ENCODE peak calls at places on chromosome 7, in eight cellular contexts. E, B, Q, Z, A, S, P and U are unnamed samples.

GRCh38 chr7:140031364-140031763 is 31.4 kb downstream of the PARP12 start:
- DNase-seq in S (no peak), E (no peak), A (no peak), P (no peak), Z (no peak), B (no peak), Q (no peak), U (peak)

GRCh38 chr7:38628630-38629385 is 2.4 kb downstream of the AMPH start:
- DNase-seq in Z (no peak), S (no peak), A (no peak), E (peak), B (no peak), Q (peak), P (no peak), U (peak)

GRCh38 chr7:66150471-66150870 is 35.8 kb downstream of the CRCP start:
- DNase-seq in E (no peak), S (no peak), B (peak), Z (no peak), P (no peak), A (peak), Q (peak), U (peak)

GRCh38 chr7:96723622-96724021 is 14.0 kb upstream of the SEM1 start:
- DNase-seq in Q (no peak), Z (no peak), S (no peak), P (no peak), E (no peak), B (no peak), A (no peak), U (peak)

GRCh38 chr7:4854916-4855315 is 6.9 kb downstream of the PAPOLB start:
- DNase-seq in Q (peak), E (no peak), A (no peak), S (no peak), Z (no peak), B (no peak), P (no peak), U (peak)

GRCh38 chr7:57423768-57424167 is 26.2 kb upstream of the ZNF716 start:
- DNase-seq in Z (no peak), A (no peak), S (no peak), P (no peak), Q (no peak), E (no peak), B (peak), U (no peak)

GRCh38 chr7:99395616-99396327 is 12.6 kb downstream of the PDAP1 start:
- DNase-seq in E (no peak), Q (no peak), B (no peak), S (no peak), Z (no peak), P (no peak), A (no peak), U (no peak)

GRCh38 chr7:31917256-31917655 is 153.0 kb downstream of the PDE1C start:
- DNase-seq in P (no peak), S (no peak), Q (no peak), Z (no peak), B (no peak), E (no peak), A (no peak), U (no peak)

GRCh38 chr7:151699920-151700319 is 177.0 kb downstream of the PRKAG2 start:
- DNase-seq in P (no peak), E (no peak), A (no peak), Z (no peak), S (no peak), B (peak), Q (no peak), U (no peak)

GRCh38 chr7:140004672-140005071 is 58.1 kb downstream of the PARP12 start:
- DNase-seq in E (no peak), Z (no peak), A (no peak), S (no peak), Q (no peak), B (no peak), P (no peak), U (no peak)

GRCh38 chr7:100437150-100438100 is 1.1 kb upstream of the PPP1R35 start:
- DNase-seq in P (no peak), Q (no peak), Z (no peak), S (no peak), B (no peak), A (no peak), E (no peak), U (no peak)

GRCh38 chr7:90119178-90119971 is 34.9 kb upstream of the STEAP1 start:
- DNase-seq in E (no peak), Q (peak), P (peak), A (peak), B (no peak), S (peak), Z (no peak), U (peak)

GRCh38 chr7:82234457-82235049 is 209.0 kb downstream of the CACNA2D1 start:
- DNase-seq in Z (peak), E (no peak), A (no peak), P (no peak), B (peak), Q (peak), S (peak), U (peak)

GRCh38 chr7:149655784-149656183 is 117.6 kb downstream of the ZNF467 start:
- DNase-seq in Q (no peak), E (no peak), Z (no peak), A (no peak), S (no peak), B (no peak), P (no peak), U (no peak)

GRCh38 chr7:130998993-130999602 is 265.1 kb upstream of the KLF14 start:
- DNase-seq in B (no peak), S (no peak), A (no peak), Q (peak), E (no peak), Z (no peak), P (no peak), U (no peak)

GRCh38 chr7:1693991-1694524 is 24.0 kb downstream of the ELFN1 start:
- DNase-seq in A (peak), Z (no peak), B (peak), P (peak), S (peak), E (no peak), Q (peak), U (peak)

GRCh38 chr7:132243463-132243862 is 332.8 kb downstream of the PLXNA4 start:
- DNase-seq in S (no peak), Q (peak), B (no peak), A (no peak), E (peak), P (no peak), Z (no peak), U (peak)

GRCh38 chr7:101923276-101923985 is 106.0 kb downstream of the CUX1 start:
- DNase-seq in Q (no peak), Z (no peak), E (no peak), A (no peak), B (no peak), P (no peak), S (no peak), U (peak)

GRCh38 chr7:75531359-75531821 is 39.3 kb downstream of the SPDYE5 start:
- DNase-seq in P (no peak), Q (no peak), B (peak), A (peak), Z (no peak), E (no peak), S (no peak), U (no peak)

GRCh38 chr7:105298439-105298894 is 90.3 kb downstream of the SRPK2 start:
- DNase-seq in B (no peak), E (no peak), S (no peak), Q (no peak), Z (no peak), P (no peak), A (no peak), U (no peak)

GRCh38 chr7:43905954-43906326 is 456 bp downstream of the URGCP start:
- DNase-seq in Z (no peak), A (peak), S (peak), Q (peak), E (no peak), P (peak), B (peak), U (peak)

GRCh38 chr7:27122075-27122910 is 8.3 kb downstream of the HOXA4 start:
- DNase-seq in Z (no peak), Q (peak), P (peak), E (no peak), S (peak), B (no peak), A (peak), U (no peak)

GRCh38 chr7:80896856-80897598 is 21.8 kb downstream of the SEMA3C start:
- DNase-seq in Q (no peak), A (no peak), E (no peak), Z (no peak), B (no peak), P (no peak), S (no peak), U (peak)

GRCh38 chr7:149828357-149829309 is 9.5 kb upstream of the ZNF862 start:
- DNase-seq in A (no peak), S (no peak), B (no peak), E (no peak), Z (no peak), P (no peak), Q (no peak), U (no peak)

GRCh38 chr7:149289856-149290255 is 27.9 kb downstream of the ZNF783 start:
- DNase-seq in Q (no peak), Z (no peak), B (no peak), P (no peak), E (no peak), A (no peak), S (no peak), U (no peak)

GRCh38 chr7:50953820-50954219 is 171.1 kb upstream of the GRB10 start:
- DNase-seq in S (peak), Q (peak), B (peak), E (no peak), P (no peak), A (no peak), Z (no peak), U (no peak)

GRCh38 chr7:5774136-5774535 is 7.3 kb downstream of the RNF216 start:
- DNase-seq in P (no peak), S (no peak), Q (no peak), B (no peak), E (no peak), A (no peak), Z (no peak), U (no peak)

GRCh38 chr7:25897261-25897782 is 254.7 kb upstream of the NFE2L3 start:
- DNase-seq in P (no peak), A (peak), B (peak), S (no peak), E (no peak), Z (no peak), Q (no peak), U (no peak)

GRCh38 chr7:33677556-33677955 is 227.8 kb upstream of the BMPER start:
- DNase-seq in Q (peak), S (no peak), E (no peak), Z (no peak), P (no peak), B (no peak), A (no peak), U (no peak)

GRCh38 chr7:51286392-51286791 is 30.2 kb downstream of the COBL start:
- DNase-seq in B (no peak), Q (no peak), A (no peak), E (no peak), S (no peak), Z (no peak), P (no peak), U (no peak)

GRCh38 chr7:104061652-104062051 is 72.2 kb upstream of the RELN start:
- DNase-seq in P (no peak), E (no peak), Q (no peak), A (no peak), S (no peak), B (no peak), Z (no peak), U (no peak)

GRCh38 chr7:7554021-7554432 is 12.7 kb upstream of the MIOS start:
- DNase-seq in B (no peak), Q (peak), P (no peak), S (no peak), A (no peak), Z (no peak), E (peak), U (peak)

GRCh38 chr7:48165157-48165556 is 6.1 kb upstream of the ABCA13 start:
- DNase-seq in B (no peak), Z (no peak), Q (no peak), S (no peak), E (no peak), P (no peak), A (no peak), U (no peak)

GRCh38 chr7:144738708-144739314 is 97.0 kb downstream of the TPK1 start:
- DNase-seq in Q (peak), B (peak), E (no peak), P (no peak), A (no peak), Z (peak), S (peak), U (peak)

GRCh38 chr7:115038158-115038557 is 116.3 kb downstream of the MDFIC start:
- DNase-seq in Z (no peak), A (no peak), B (no peak), S (no peak), E (no peak), P (no peak), Q (no peak), U (no peak)

GRCh38 chr7:13826752-13827151 is 162.7 kb downstream of the ETV1 start:
- DNase-seq in S (no peak), E (no peak), B (no peak), Q (peak), Z (no peak), P (no peak), A (no peak), U (no peak)

GRCh38 chr7:155418941-155419755 is 38.8 kb upstream of the EN2 start:
- DNase-seq in Z (no peak), S (no peak), P (no peak), B (no peak), E (no peak), Q (no peak), A (no peak), U (no peak)

GRCh38 chr7:129670636-129671035 is 59.1 kb downstream of the NRF1 start:
- DNase-seq in S (no peak), Q (peak), B (no peak), A (no peak), E (no peak), Z (no peak), P (no peak), U (peak)

GRCh38 chr7:158957921-158958471 is 101.6 kb downstream of the DYNC2I1 start:
- DNase-seq in Z (no peak), A (no peak), P (no peak), E (no peak), Q (no peak), B (no peak), S (peak), U (no peak)

GRCh38 chr7:45712057-45712689 is 138.0 kb downstream of the ADCY1 start:
- DNase-seq in S (no peak), B (peak), Q (no peak), P (no peak), Z (no peak), E (no peak), A (no peak), U (no peak)

GRCh38 chr7:34931739-34932138 is 105.5 kb downstream of the DPY19L1 start:
- DNase-seq in A (no peak), Q (no peak), P (no peak), S (no peak), E (no peak), B (no peak), Z (no peak), U (no peak)

GRCh38 chr7:34928560-34928959 is 108.7 kb downstream of the DPY19L1 start:
- DNase-seq in A (no peak), S (no peak), B (no peak), Q (no peak), P (no peak), Z (no peak), E (no peak), U (no peak)

GRCh38 chr7:34928052-34928451 is 109.2 kb downstream of the DPY19L1 start:
- DNase-seq in Q (peak), E (no peak), Z (peak), B (peak), S (peak), A (no peak), P (peak), U (peak)
- TF ChIP-seq CTCF in Q (peak), E (peak), Z (peak), B (peak), S (peak), A (no peak), P (peak), U (peak)

GRCh38 chr7:157358753-157359096 is 21.9 kb downstream of the DNAJB6 start:
- DNase-seq in P (no peak), Z (no peak), S (no peak), A (no peak), Q (no peak), E (no peak), B (no peak), U (no peak)

GRCh38 chr7:157357129-157358040 is 20.6 kb downstream of the DNAJB6 start:
- DNase-seq in Q (no peak), S (no peak), P (no peak), B (peak), E (no peak), A (no peak), Z (no peak), U (no peak)

GRCh38 chr7:157355784-157356511 is 19.1 kb downstream of the DNAJB6 start:
- DNase-seq in B (no peak), S (no peak), A (no peak), Q (peak), P (no peak), Z (no peak), E (no peak), U (peak)

GRCh38 chr7:157359581-157359980 is 22.8 kb downstream of the DNAJB6 start:
- DNase-seq in Z (no peak), B (no peak), S (no peak), A (no peak), Q (no peak), E (no peak), P (no peak), U (no peak)

DNA sequence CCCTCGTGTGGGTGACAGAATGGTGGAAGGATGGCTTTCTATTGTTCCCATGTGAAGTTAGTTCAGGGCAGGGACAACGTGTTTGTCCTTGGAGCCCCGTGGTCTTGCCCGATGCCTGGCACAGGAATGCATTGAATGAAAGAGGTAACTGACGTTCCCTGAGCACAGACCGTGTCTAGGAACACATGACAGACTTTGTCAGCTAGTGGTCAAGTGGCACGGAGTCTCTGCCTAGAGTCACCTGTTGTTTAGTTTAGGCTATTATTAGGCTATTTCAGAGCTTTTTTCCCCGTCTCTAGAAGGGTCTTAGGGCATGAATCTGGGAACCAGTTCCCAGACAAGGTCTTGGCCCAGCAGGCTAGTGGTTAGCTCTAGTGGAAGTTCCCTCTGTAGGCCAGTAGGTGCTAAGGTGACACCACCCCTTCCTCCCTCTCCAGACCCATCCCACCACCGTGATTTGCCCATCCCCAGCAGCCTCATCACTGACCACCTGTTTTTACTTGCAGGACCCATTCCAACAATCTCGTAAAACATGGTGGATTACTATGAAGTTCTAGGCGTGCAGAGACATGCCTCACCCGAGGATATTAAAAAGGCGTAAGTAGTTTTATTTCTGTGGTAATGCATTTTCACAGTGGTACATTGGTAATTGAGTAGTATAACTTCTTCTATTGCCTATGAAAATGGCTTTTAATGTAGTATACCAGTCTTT is 21.4 kb downstream of the DNAJB6 start:
- DNase-seq in A (no peak), S (no peak), B (no peak), Q (no peak), P (no peak), Z (no peak), E (no peak), U (no peak)
- TF ChIP-seq CTCF in A (no peak), S (no peak), B (no peak), Q (no peak), P (no peak), Z (no peak), E (no peak), U (no peak)

GRCh38 chr7:40147371-40148246 is 12.8 kb downstream of the SUGCT start:
- DNase-seq in B (no peak), Q (no peak), Z (no peak), S (no peak), A (no peak), P (peak), E (no peak), U (peak)
- TF ChIP-seq CTCF in B (peak), Q (no peak), Z (peak), S (peak), A (no peak), P (no peak), E (no peak), U (no peak)

GRCh38 chr7:123208793-123209192 is 9.0 kb upstream of the SLC13A1 start:
- DNase-seq in B (peak), Z (peak), Q (peak), S (no peak), E (no peak), P (no peak), A (no peak), U (no peak)
- TF ChIP-seq CTCF in B (peak), Z (peak), Q (peak), S (peak), E (no peak), P (peak), A (peak), U (no peak)

GRCh38 chr7:19709249-19709578 is 377 bp upstream of the POLR1F start:
- DNase-seq in A (no peak), B (no peak), Q (no peak), S (no peak), Z (no peak), P (no peak), E (no peak), U (no peak)
- TF ChIP-seq CTCF in A (no peak), B (no peak), Q (no peak), S (no peak), Z (peak), P (no peak), E (no peak), U (no peak)